ENCODE peak calls at places on chromosomes 4 and X, in five cellular contexts. Q is naive thymus-derived CD8-positive, alpha-beta T cell; I is GM12878; L is astrocyte; G is H54. C is an unnamed sample.

GRCh38 chr4:113675731-113676707 is 85.5 kb downstream of the CAMK2D start:
- DNase-seq in Q (no peak), I (no peak), L (no peak), G (no peak), C (no peak)

GRCh38 chrX:15143050-15143824 is 126.6 kb downstream of the ASB9 start:
- DNase-seq in Q (peak; percentile 33), I (no peak), L (peak; percentile 8), G (no peak), C (peak; percentile 43)

GRCh38 chr4:151329217-151330007 is 4.0 kb upstream of the SH3D19 start:
- DNase-seq in Q (no peak), I (no peak), L (no peak), G (no peak), C (no peak)

GRCh38 chr4:5824635-5825034 is 68.3 kb downstream of the CRMP1 start:
- DNase-seq in Q (no peak), I (no peak), L (no peak), G (peak; percentile 54), C (peak; percentile 31)

GRCh38 chr4:128107766-128108165 is 46.7 kb downstream of the LARP1B start:
- DNase-seq in Q (no peak), I (no peak), L (peak; percentile 90), G (no peak), C (no peak)

GRCh38 chrX:140866446-140866845 is 135.9 kb upstream of the SPANXB1 start:
- DNase-seq in Q (no peak), I (no peak), L (no peak), G (no peak), C (no peak)

GRCh38 chrX:9935436-9935835 is 31.7 kb upstream of the CLDN34 start:
- DNase-seq in Q (no peak), I (no peak), L (no peak), G (no peak), C (no peak)

GRCh38 chrX:107561468-107562215 is 66.7 kb upstream of the PRPS1 start:
- DNase-seq in Q (no peak), I (no peak), L (no peak), G (no peak), C (peak; percentile 69)

GRCh38 chr4:55312491-55313101 is 33.4 kb upstream of the SRD5A3 start:
- DNase-seq in Q (peak; percentile 24), I (no peak), L (peak; percentile 27), G (no peak), C (peak; percentile 34)

GRCh38 chr4:2402941-2403340 is 15.5 kb downstream of the ZFYVE28 start:
- DNase-seq in Q (no peak), I (no peak), L (no peak), G (no peak), C (no peak)

GRCh38 chr4:90727938-90728337 is 600.7 kb downstream of the CCSER1 start:
- DNase-seq in Q (no peak), I (no peak), L (peak; percentile 23), G (peak; percentile 2), C (peak; percentile 77)

GRCh38 chr4:152679414-152680281 is at the start of gene TMEM154:
- DNase-seq in Q (peak; percentile 59), I (no peak), L (peak; percentile 81), G (peak; percentile 46), C (peak; percentile 93)

GRCh38 chrX:96693407-96693806 is 8.8 kb downstream of the DIAPH2 start:
- DNase-seq in Q (no peak), I (no peak), L (no peak), G (no peak), C (no peak)

GRCh38 chr4:148649669-148650331 is 207.6 kb upstream of the NR3C2 start:
- DNase-seq in Q (no peak), I (no peak), L (peak; percentile 2), G (peak; percentile 1), C (no peak)

GRCh38 chr4:8115916-8116315 is 42.7 kb downstream of the ABLIM2 start:
- DNase-seq in Q (no peak), I (no peak), L (no peak), G (no peak), C (no peak)

GRCh38 chr4:14196141-14196540 is 568.6 kb upstream of the BOD1L1 start:
- DNase-seq in Q (no peak), I (no peak), L (peak; percentile 55), G (peak; percentile 11), C (peak; percentile 33)

GRCh38 chrX:100928660-100929613 is at the start of gene XKRX:
- DNase-seq in Q (peak; percentile 39), I (no peak), L (peak; percentile 3), G (peak; percentile 13), C (peak; percentile 92)

GRCh38 chr4:114890773-114891172 is 222.6 kb downstream of the NDST4 start:
- DNase-seq in Q (no peak), I (no peak), L (no peak), G (no peak), C (no peak)

GRCh38 chrX:3520458-3520857 is 174.0 kb upstream of the MXRA5 start:
- DNase-seq in Q (no peak), I (no peak), L (peak; percentile 61), G (no peak), C (no peak)

GRCh38 chrX:39601193-39602085 is 496.3 kb downstream of the BCOR start:
- DNase-seq in Q (no peak), I (no peak), L (no peak), G (no peak), C (no peak)

GRCh38 chr4:185566425-185566824 is 31.1 kb upstream of the PDLIM3 start:
- DNase-seq in Q (no peak), I (no peak), L (no peak), G (no peak), C (peak; percentile 23)

GRCh38 chrX:93319604-93320003 is 353.8 kb downstream of the NAP1L3 start:
- DNase-seq in Q (no peak), I (no peak), L (no peak), G (no peak), C (peak; percentile 41)

GRCh38 chr4:100311181-100311580 is 120.9 kb upstream of the DDIT4L start:
- DNase-seq in Q (no peak), I (no peak), L (no peak), G (no peak), C (peak; percentile 49)

GRCh38 chrX:53281321-53281822 is at the start of gene IQSEC2:
- DNase-seq in Q (no peak), I (no peak), L (peak; percentile 71), G (peak; percentile 19), C (peak; percentile 85)

GRCh38 chr4:54784188-54784671 is 126.5 kb downstream of the KIT start:
- DNase-seq in Q (no peak), I (no peak), L (peak; percentile 27), G (no peak), C (no peak)

C was measured in ELF-1.